ENCODE peak calls at places on chromosomes 7 and 10, in four cellular contexts. One of them, this sample, is unnamed.

GRCh38 chr7:30921951-30922401 is 10.3 kb downstream of the AQP1 start:
- DNase-seq in transverse colon: peak
- DNase-seq in ovary: peak
- DNase-seq in epithelial cell of esophagus: no peak
- DNase-seq in this sample: no peak

GRCh38 chr10:96578022-96578421 is 8.8 kb downstream of the TM9SF3 start:
- DNase-seq in transverse colon: no peak
- DNase-seq in ovary: no peak
- DNase-seq in epithelial cell of esophagus: no peak
- DNase-seq in this sample: no peak

GRCh38 chr10:103757531-103758293 is 97.7 kb downstream of the SH3PXD2A start:
- DNase-seq in transverse colon: peak
- DNase-seq in ovary: no peak
- DNase-seq in epithelial cell of esophagus: peak
- DNase-seq in this sample: peak

GRCh38 chr10:102643346-102644065 is 773 bp upstream of the TRIM8 start:
- DNase-seq in transverse colon: peak
- DNase-seq in ovary: peak
- DNase-seq in epithelial cell of esophagus: peak
- DNase-seq in this sample: peak

GRCh38 chr7:36085096-36085495 is 68.0 kb upstream of the EEPD1 start:
- DNase-seq in transverse colon: no peak
- DNase-seq in ovary: no peak
- DNase-seq in epithelial cell of esophagus: no peak
- DNase-seq in this sample: no peak

GRCh38 chr10:119465085-119465484 is 77.4 kb downstream of the RGS10 start:
- DNase-seq in transverse colon: no peak
- DNase-seq in ovary: no peak
- DNase-seq in epithelial cell of esophagus: no peak
- DNase-seq in this sample: no peak

GRCh38 chr7:152876749-152877148 is 117.2 kb downstream of the ACTR3B start:
- DNase-seq in transverse colon: no peak
- DNase-seq in ovary: no peak
- DNase-seq in epithelial cell of esophagus: no peak
- DNase-seq in this sample: no peak

GRCh38 chr10:8057636-8058273 is 3.3 kb downstream of the GATA3 start:
- DNase-seq in transverse colon: no peak
- DNase-seq in ovary: no peak
- DNase-seq in epithelial cell of esophagus: no peak
- DNase-seq in this sample: no peak

GRCh38 chr7:84112771-84113170 is 81.8 kb downstream of the SEMA3A start:
- DNase-seq in transverse colon: no peak
- DNase-seq in ovary: no peak
- DNase-seq in epithelial cell of esophagus: no peak
- DNase-seq in this sample: no peak

GRCh38 chr7:44139311-44140010 is 1.7 kb downstream of the MYL7 start:
- DNase-seq in transverse colon: no peak
- DNase-seq in ovary: no peak
- DNase-seq in epithelial cell of esophagus: no peak
- DNase-seq in this sample: no peak

GRCh38 chr10:125983161-125983560 is 86.8 kb downstream of the FANK1 start:
- DNase-seq in transverse colon: no peak
- DNase-seq in ovary: no peak
- DNase-seq in epithelial cell of esophagus: no peak
- DNase-seq in this sample: no peak

GRCh38 chr10:98045785-98046389 is 15.5 kb upstream of the CRTAC1 start:
- DNase-seq in transverse colon: peak
- DNase-seq in ovary: peak
- DNase-seq in epithelial cell of esophagus: peak
- DNase-seq in this sample: peak

GRCh38 chr7:52917982-52918578 is 117.4 kb upstream of the POM121L12 start:
- DNase-seq in transverse colon: no peak
- DNase-seq in ovary: no peak
- DNase-seq in epithelial cell of esophagus: no peak
- DNase-seq in this sample: no peak
- TF ChIP-seq CTCF in transverse colon: peak
- TF ChIP-seq CTCF in ovary: no peak
- TF ChIP-seq CTCF in epithelial cell of esophagus: no peak
- TF ChIP-seq CTCF in this sample: peak

GRCh38 chr7:151340794-151341356 is 737 bp upstream of the NUB1 start:
- DNase-seq in transverse colon: no peak
- DNase-seq in ovary: no peak
- DNase-seq in epithelial cell of esophagus: no peak
- DNase-seq in this sample: no peak
- TF ChIP-seq CTCF in transverse colon: no peak
- TF ChIP-seq CTCF in ovary: no peak
- TF ChIP-seq CTCF in epithelial cell of esophagus: peak
- TF ChIP-seq CTCF in this sample: peak

GRCh38 chr7:118352854-118353453 is 128.4 kb downstream of the ANKRD7 start:
- DNase-seq in transverse colon: no peak
- DNase-seq in ovary: no peak
- DNase-seq in epithelial cell of esophagus: peak
- DNase-seq in this sample: peak
- TF ChIP-seq CTCF in transverse colon: no peak
- TF ChIP-seq CTCF in ovary: no peak
- TF ChIP-seq CTCF in epithelial cell of esophagus: peak
- TF ChIP-seq CTCF in this sample: peak

GRCh38 chr7:86950360-86950759 is 109.1 kb downstream of the ELAPOR2 start:
- DNase-seq in transverse colon: no peak
- DNase-seq in ovary: no peak
- DNase-seq in epithelial cell of esophagus: no peak
- DNase-seq in this sample: no peak

GRCh38 chr7:86950944-86951343 is 108.5 kb downstream of the ELAPOR2 start:
- DNase-seq in transverse colon: no peak
- DNase-seq in ovary: no peak
- DNase-seq in epithelial cell of esophagus: no peak
- DNase-seq in this sample: no peak

GRCh38 chr7:86949779-86950260 is 109.6 kb downstream of the ELAPOR2 start:
- DNase-seq in transverse colon: no peak
- DNase-seq in ovary: no peak
- DNase-seq in epithelial cell of esophagus: no peak
- DNase-seq in this sample: no peak

GRCh38 chr7:86949052-86949778 is 110.2 kb downstream of the ELAPOR2 start:
- DNase-seq in transverse colon: no peak
- DNase-seq in ovary: no peak
- DNase-seq in epithelial cell of esophagus: no peak
- DNase-seq in this sample: no peak

DNA sequence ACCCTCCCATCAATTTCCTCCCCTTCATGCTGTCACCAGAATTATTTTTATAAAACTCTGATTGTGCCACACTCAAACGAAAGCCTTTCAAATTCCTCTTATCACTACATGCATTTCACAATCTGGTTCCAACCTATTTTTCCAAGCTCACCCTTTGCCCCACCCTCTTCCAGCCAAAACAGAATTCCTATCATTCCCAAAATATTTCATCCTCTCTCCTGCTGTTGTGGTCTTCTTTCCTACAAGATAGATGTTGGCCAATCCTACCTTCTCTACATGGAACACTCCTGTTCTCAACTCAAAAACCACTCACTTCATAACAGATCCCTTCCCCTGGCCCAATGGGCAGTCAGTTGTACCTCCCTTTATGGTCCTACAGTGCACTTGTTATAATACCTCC is 111.5 kb downstream of the ELAPOR2 start:
- DNase-seq in transverse colon: no peak
- DNase-seq in ovary: no peak
- DNase-seq in epithelial cell of esophagus: no peak
- DNase-seq in this sample: no peak
- TF ChIP-seq CTCF in transverse colon: no peak
- TF ChIP-seq CTCF in ovary: no peak
- TF ChIP-seq CTCF in epithelial cell of esophagus: no peak
- TF ChIP-seq CTCF in this sample: no peak

GRCh38 chr10:30241422-30242110 is 107.5 kb downstream of the MTPAP start:
- DNase-seq in transverse colon: no peak
- DNase-seq in ovary: no peak
- DNase-seq in epithelial cell of esophagus: no peak
- DNase-seq in this sample: no peak
- TF ChIP-seq CTCF in transverse colon: no peak
- TF ChIP-seq CTCF in ovary: no peak
- TF ChIP-seq CTCF in epithelial cell of esophagus: no peak
- TF ChIP-seq CTCF in this sample: no peak

GRCh38 chr10:70954777-70955176 is 66.4 kb upstream of the PCBD1 start:
- DNase-seq in transverse colon: no peak
- DNase-seq in ovary: no peak
- DNase-seq in epithelial cell of esophagus: no peak
- DNase-seq in this sample: no peak

GRCh38 chr10:70954373-70954772 is 66.0 kb upstream of the PCBD1 start:
- DNase-seq in transverse colon: no peak
- DNase-seq in ovary: no peak
- DNase-seq in epithelial cell of esophagus: no peak
- DNase-seq in this sample: no peak

GRCh38 chr10:70958396-70958795 is 70.0 kb upstream of the PCBD1 start:
- DNase-seq in transverse colon: no peak
- DNase-seq in ovary: no peak
- DNase-seq in epithelial cell of esophagus: no peak
- DNase-seq in this sample: peak

GRCh38 chr10:70952921-70953320 is 64.6 kb upstream of the PCBD1 start:
- DNase-seq in transverse colon: no peak
- DNase-seq in ovary: no peak
- DNase-seq in epithelial cell of esophagus: no peak
- DNase-seq in this sample: no peak

DNA sequence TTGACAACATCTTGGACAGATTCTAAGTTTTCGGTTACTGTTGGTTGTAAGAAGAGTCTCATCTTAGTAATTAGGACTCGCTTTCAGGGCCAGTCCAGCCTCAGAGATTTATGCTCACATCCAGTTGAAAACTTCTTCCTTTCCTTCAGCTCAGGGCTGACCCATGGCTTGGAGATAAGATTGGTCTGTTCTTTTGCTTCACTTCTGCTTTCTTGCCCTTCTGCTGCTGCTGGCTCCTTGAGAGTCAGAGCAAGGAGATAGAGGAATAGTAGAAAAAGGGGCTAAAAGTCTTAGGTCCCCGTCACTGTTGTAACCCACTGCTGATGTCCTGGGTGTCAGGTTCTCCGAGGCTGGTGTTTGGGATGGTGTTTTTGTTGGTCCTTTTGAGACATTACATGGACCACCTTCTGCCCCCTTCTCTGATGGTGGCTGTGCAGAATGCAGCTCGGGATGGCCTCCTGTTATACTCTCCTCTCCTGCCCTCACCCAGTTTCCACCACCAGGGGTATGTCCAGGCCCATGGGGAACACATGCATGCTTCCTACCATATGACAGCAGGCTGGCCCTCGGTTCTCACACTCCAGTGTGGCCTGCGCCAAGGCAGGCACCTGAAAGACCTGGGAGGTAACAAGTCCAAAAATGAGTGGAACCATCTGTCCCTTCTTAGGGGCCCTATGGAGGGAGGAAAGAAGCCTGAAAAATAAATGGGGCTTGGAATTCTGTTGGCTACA is 67.8 kb upstream of the PCBD1 start:
- DNase-seq in transverse colon: no peak
- DNase-seq in ovary: no peak
- DNase-seq in epithelial cell of esophagus: no peak
- DNase-seq in this sample: no peak
- TF ChIP-seq CTCF in transverse colon: no peak
- TF ChIP-seq CTCF in ovary: no peak
- TF ChIP-seq CTCF in epithelial cell of esophagus: no peak
- TF ChIP-seq CTCF in this sample: peak

DNA sequence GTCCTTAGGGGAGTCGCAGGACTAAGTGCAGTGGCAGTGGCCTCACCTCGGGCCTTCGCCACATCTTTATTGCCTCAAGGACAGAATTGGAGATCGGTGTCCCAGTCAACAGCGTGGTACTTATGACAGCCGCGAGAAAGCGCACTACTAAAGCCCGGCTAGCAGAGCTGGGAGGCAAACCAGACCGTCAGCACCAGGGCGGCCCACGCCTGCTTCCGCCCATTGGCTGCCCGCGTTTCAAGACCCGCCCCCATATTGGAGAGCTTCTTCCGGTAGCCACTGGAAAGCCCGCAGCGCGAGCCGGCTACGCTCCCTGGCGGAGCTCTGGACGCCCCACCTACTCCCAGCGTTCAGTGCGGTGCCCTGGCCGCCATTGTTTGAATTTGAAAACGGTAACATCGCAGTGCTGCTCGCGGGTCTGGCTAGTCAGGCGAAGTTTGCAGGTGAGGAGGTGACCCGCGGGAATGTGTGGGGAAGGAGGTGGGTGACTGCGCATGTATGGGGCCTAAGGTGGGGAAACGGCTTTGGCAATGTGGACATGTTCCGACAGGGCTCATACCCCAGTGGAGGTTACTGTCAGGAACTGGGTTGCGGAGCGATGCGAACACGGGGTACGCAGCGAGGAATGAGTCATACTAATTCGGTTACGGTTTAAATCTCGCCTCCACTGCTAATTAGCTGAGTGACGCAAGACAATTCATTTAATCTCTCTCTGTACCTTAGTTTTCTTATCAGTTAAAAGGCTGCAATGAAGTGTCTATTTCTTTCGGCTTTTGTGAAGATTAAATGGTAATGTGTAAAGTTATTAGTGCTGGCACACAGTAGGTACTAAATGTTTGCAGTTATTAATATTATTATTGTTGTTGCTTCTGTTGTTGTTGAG is at the start of gene KIF20B:
- DNase-seq in transverse colon: peak
- DNase-seq in ovary: peak
- DNase-seq in epithelial cell of esophagus: peak
- DNase-seq in this sample: peak
- TF ChIP-seq CTCF in transverse colon: peak
- TF ChIP-seq CTCF in ovary: peak
- TF ChIP-seq CTCF in epithelial cell of esophagus: peak
- TF ChIP-seq CTCF in this sample: peak

DNA sequence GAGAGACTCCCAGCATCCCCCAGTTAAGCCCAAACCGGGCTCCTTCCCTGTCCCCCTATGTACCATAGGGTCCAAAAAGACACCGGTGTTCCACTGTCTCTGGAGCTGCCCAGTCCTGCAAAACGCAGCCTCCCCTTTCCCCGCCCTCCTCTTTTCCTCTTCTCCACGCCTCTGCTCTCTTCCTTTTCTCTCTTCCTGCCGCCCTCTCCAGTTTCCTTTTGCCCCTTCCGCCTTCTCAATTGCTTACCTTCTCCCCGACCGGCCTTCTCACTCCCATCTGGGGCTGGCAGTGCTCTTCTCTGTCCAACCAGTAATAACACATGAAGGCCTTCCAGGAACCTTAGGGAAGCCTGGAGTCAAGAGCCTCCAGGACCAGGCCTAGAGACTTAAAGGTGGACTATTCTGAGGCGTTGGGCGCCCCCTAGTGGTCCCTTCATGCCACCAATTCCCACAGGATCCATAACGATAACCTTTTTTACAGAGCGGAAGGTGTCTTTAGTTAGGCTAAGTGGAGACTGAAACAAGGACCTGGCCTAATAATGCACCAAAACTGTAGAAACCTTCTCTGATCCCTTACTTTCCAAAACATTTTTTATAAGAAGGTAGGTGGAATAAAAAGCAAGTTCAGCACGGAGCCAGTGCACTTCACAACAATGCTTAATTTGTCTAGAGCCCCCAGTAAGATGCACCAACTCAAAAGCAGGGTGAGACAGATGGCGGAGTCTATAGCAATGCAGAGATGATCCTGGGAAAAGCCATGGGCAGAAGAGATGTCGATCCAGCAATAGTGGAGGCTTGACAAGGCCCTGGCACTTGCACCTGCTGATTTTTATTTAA is 27.2 kb upstream of the MSRB2 start:
- DNase-seq in transverse colon: peak
- DNase-seq in ovary: no peak
- DNase-seq in epithelial cell of esophagus: peak
- DNase-seq in this sample: peak
- TF ChIP-seq CTCF in transverse colon: peak
- TF ChIP-seq CTCF in ovary: no peak
- TF ChIP-seq CTCF in epithelial cell of esophagus: peak
- TF ChIP-seq CTCF in this sample: peak